ENCODE peak calls at places on chromosomes 4 and X, in four cellular contexts. R, Q, V and A are unnamed samples.

GRCh38 chr4:170089274-170089742 is 448 bp downstream of the AADAT start:
- DNase-seq in R (no peak), Q (peak; percentile 34), V (no peak), A (no peak)

GRCh38 chrX:153820601-153821000 is 9.7 kb downstream of the PDZD4 start:
- DNase-seq in R (no peak), Q (no peak), V (no peak), A (no peak)

GRCh38 chr4:108168672-108169562 is at the start of gene LEF1:
- DNase-seq in R (peak; percentile 74), Q (no peak), V (peak; percentile 29), A (peak; percentile 39)

GRCh38 chrX:70096052-70096451 is 33.8 kb downstream of the OTUD6A start:
- DNase-seq in R (peak; percentile 11), Q (peak; percentile 8), V (no peak), A (no peak)

GRCh38 chrX:48998391-48998790 is 3.7 kb downstream of the GRIPAP1 start:
- DNase-seq in R (peak; percentile 33), Q (no peak), V (no peak), A (no peak)

GRCh38 chrX:10173331-10173900 is 16.6 kb downstream of the CLCN4 start:
- DNase-seq in R (peak; percentile 59), Q (no peak), V (no peak), A (no peak)

GRCh38 chr4:119810001-119810400 is 181.4 kb upstream of the PDE5A start:
- DNase-seq in R (no peak), Q (no peak), V (no peak), A (no peak)

GRCh38 chrX:8663325-8663724 is 68.6 kb downstream of the ANOS1 start:
- DNase-seq in R (no peak), Q (no peak), V (no peak), A (no peak)

GRCh38 chr4:4386296-4386735 is 586 bp upstream of the NSG1 start:
- DNase-seq in R (peak; percentile 34), Q (no peak), V (no peak), A (no peak)

GRCh38 chrX:17022205-17022604 is 75.7 kb downstream of the REPS2 start:
- DNase-seq in R (no peak), Q (no peak), V (no peak), A (no peak)

GRCh38 chr4:174474457-174475075 is 47.7 kb downstream of the HPGD start:
- DNase-seq in R (no peak), Q (no peak), V (no peak), A (no peak)

GRCh38 chr4:88188738-88189417 is 30.4 kb upstream of the ABCG2 start:
- DNase-seq in R (no peak), Q (no peak), V (no peak), A (no peak)

GRCh38 chr4:140611854-140612253 is 43.1 kb upstream of the UCP1 start:
- DNase-seq in R (no peak), Q (no peak), V (no peak), A (no peak)

GRCh38 chrX:72268601-72269365 is 8.3 kb downstream of the RPS4X start:
- DNase-seq in R (no peak), Q (no peak), V (no peak), A (no peak)

GRCh38 chrX:139058831-139059495 is 347.4 kb upstream of the FGF13 start:
- DNase-seq in R (no peak), Q (no peak), V (no peak), A (no peak)

GRCh38 chr4:176261018-176261417 is 8.0 kb downstream of the ASB5 start:
- DNase-seq in R (no peak), Q (no peak), V (no peak), A (no peak)

GRCh38 chr4:5887361-5888221 is 5.3 kb downstream of the CRMP1 start:
- DNase-seq in R (peak; percentile 17), Q (no peak), V (no peak), A (no peak)

GRCh38 chr4:56468097-56468422 is 643 bp downstream of the SRP72 start:
- DNase-seq in R (peak; percentile 44), Q (peak; percentile 58), V (peak; percentile 19), A (peak; percentile 11)

GRCh38 chrX:108148524-108148923 is 56.9 kb downstream of the ATG4A start:
- DNase-seq in R (no peak), Q (no peak), V (no peak), A (no peak)

GRCh38 chrX:42128587-42128986 is 205.2 kb upstream of the CASK start:
- DNase-seq in R (no peak), Q (no peak), V (no peak), A (no peak)

GRCh38 chrX:65821721-65822496 is 154.5 kb downstream of the MSN start:
- DNase-seq in R (no peak), Q (no peak), V (peak; percentile 11), A (peak; percentile 5)

GRCh38 chr4:77449162-77449561 is 156.5 kb upstream of the CXCL13 start:
- DNase-seq in R (no peak), Q (no peak), V (no peak), A (no peak)

GRCh38 chr4:38873290-38873949 is 5.8 kb downstream of the FAM114A1 start:
- DNase-seq in R (no peak), Q (peak; percentile 54), V (no peak), A (no peak)

GRCh38 chr4:14254252-14254651 is 626.7 kb upstream of the BOD1L1 start:
- DNase-seq in R (peak; percentile 7), Q (no peak), V (no peak), A (no peak)

GRCh38 chr4:183407635-183408463 is 36.6 kb upstream of the CDKN2AIP start:
- DNase-seq in R (no peak), Q (no peak), V (no peak), A (no peak)

GRCh38 chr4:189096108-189096507 is 844.6 kb upstream of the FRG1 start:
- DNase-seq in R (no peak), Q (no peak), V (no peak), A (no peak)

GRCh38 chrX:24682739-24683432 is 10.8 kb upstream of the POLA1 start:
- DNase-seq in R (no peak), Q (no peak), V (no peak), A (no peak)

GRCh38 chrX:12970691-12971202 is 4.2 kb upstream of the TMSB4X start:
- DNase-seq in R (no peak), Q (peak; percentile 27), V (no peak), A (no peak)

GRCh38 chr4:165328708-165329107 is 1.2 kb downstream of the MSMO1 start:
- DNase-seq in R (no peak), Q (peak; percentile 64), V (no peak), A (no peak)
- TF ChIP-seq TAF1 in R (no peak), Q (no peak), V (no peak), A (no peak)

GRCh38 chrX:120741452-120741851 is 111.6 kb upstream of the C1GALT1C1 start:
- DNase-seq in R (no peak), Q (no peak), V (no peak), A (no peak)

GRCh38 chrX:120732879-120733278 is 103.0 kb upstream of the C1GALT1C1 start:
- DNase-seq in R (no peak), Q (no peak), V (no peak), A (no peak)

GRCh38 chrX:120740072-120740471 is 110.2 kb upstream of the C1GALT1C1 start:
- DNase-seq in R (no peak), Q (no peak), V (no peak), A (no peak)

GRCh38 chrX:120739300-120739699 is 109.4 kb upstream of the C1GALT1C1 start:
- DNase-seq in R (no peak), Q (no peak), V (no peak), A (no peak)

DNA sequence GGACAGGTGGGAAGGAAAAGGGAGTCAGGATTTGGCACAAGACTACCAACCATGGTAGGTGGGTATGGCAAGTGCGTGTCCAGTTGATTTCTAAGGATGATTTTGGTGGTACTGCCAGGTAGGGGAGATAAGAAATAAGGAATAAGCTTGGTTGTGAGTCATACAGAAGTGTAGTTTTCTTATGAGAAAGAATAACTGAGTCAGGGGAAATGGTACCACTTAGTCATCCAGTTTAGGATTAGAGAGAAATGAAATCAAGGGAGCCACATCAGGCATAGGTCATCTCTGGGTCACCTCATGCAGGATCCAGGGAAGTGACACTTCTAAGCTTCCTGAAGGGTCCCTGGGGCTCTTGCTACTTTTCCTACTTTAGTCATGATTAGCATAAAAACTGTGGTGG is 107.1 kb upstream of the C1GALT1C1 start:
- DNase-seq in R (no peak), Q (no peak), V (no peak), A (no peak)
- TF ChIP-seq POLR2A in R (no peak), Q (no peak), V (no peak), A (no peak)

GRCh38 chr4:121034010-121034409 is 38.3 kb downstream of the NDNF start:
- DNase-seq in R (no peak), Q (no peak), V (no peak), A (no peak)
- TF ChIP-seq TAF1 in R (no peak), Q (no peak), V (no peak), A (no peak)

DNA sequence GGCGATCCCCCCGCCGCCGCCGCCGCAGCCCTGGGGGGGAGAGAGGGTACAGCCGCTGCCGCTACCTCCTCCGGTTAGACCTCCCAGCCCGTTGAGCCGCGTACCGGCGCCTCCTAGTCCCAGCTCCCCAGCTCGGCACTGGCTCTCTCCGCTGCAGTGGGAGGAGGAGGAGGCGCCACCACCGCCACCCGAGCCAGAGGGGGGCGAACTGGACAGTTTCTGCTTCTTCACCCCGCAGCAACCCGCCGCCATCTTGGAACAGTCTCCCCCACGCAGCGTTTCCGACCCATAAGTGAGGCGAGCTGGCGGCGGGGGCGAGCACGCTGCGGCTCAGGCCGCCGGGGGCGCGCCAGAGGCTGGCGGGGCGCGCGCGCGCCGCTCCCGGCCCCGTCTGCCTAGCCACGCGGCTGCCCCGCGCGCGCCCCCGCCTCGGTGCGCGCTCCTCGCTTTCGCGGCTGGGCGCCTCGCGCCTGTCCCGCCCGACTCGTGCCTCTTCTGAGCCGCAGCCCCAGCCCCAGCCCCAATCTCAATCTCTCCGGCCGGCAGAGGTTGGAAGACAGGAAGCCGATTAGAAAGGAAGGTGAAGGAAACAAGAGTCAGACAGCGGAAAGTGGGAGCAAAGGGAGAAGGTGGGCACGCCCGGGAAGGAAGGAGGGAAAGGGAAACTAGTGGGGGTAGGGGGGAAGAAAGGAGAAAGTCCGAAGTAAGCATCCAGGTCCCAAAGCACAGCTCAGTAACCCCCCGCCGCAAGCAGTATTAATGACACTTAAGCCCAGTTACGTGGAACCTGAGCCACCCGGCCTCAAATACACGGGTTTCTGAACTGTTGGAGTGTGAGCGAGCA is at the start of gene AMMECR1:
- DNase-seq in R (peak; percentile 88), Q (peak; percentile 44), V (peak; percentile 56), A (peak; percentile 46)
- TF ChIP-seq POLR2A in R (peak; percentile 85), Q (peak; percentile 71), V (peak; percentile 86), A (peak; percentile 86)